ENCODE peak calls at places on chromosomes 7 and 10, in six cellular contexts. Q is right lobe of liver, E is brain microvascular endothelial cell, A is heart right ventricle, W is SK-N-MC, G is AG04450. Z is an unnamed sample.

GRCh38 chr10:91891285-91892001 is 17.8 kb downstream of the FGFBP3 start:
- DNase-seq in A (no peak), W (no peak), E (peak), G (no peak), Q (no peak), Z (no peak)

GRCh38 chr7:45580053-45580872 is 6.1 kb downstream of the ADCY1 start:
- DNase-seq in E (no peak), W (no peak), Q (no peak), A (no peak), G (no peak), Z (no peak)

GRCh38 chr7:25995893-25996529 is 156.0 kb upstream of the NFE2L3 start:
- DNase-seq in E (no peak), Q (no peak), W (no peak), A (no peak), G (no peak), Z (no peak)

GRCh38 chr7:27147211-27148030 is at the start of gene HOXA6:
- DNase-seq in A (no peak), E (no peak), Q (no peak), G (no peak), W (no peak), Z (no peak)

GRCh38 chr7:111919690-111920179 is 286.5 kb downstream of the DOCK4 start:
- DNase-seq in W (no peak), E (peak), A (no peak), G (no peak), Q (no peak), Z (no peak)

GRCh38 chr10:35422236-35422635 is 85.9 kb downstream of the CCNY start:
- DNase-seq in E (no peak), A (no peak), Q (no peak), W (no peak), G (no peak), Z (no peak)

GRCh38 chr10:89503633-89504345 is 31.6 kb downstream of the SLC16A12 start:
- DNase-seq in W (no peak), Q (no peak), E (no peak), G (no peak), A (no peak), Z (no peak)

GRCh38 chr10:101609481-101609880 is 21.4 kb downstream of the DPCD start:
- DNase-seq in E (peak), A (no peak), W (no peak), G (no peak), Q (no peak), Z (peak)

GRCh38 chr7:124462249-124462648 is 303.3 kb downstream of the GPR37 start:
- DNase-seq in Q (no peak), W (no peak), E (no peak), G (peak), A (no peak), Z (peak)

GRCh38 chr7:50068026-50068425 is 25.0 kb downstream of the ZPBP start:
- DNase-seq in A (no peak), W (no peak), Q (no peak), G (no peak), E (no peak), Z (no peak)

GRCh38 chr7:101124376-101125056 is 2.4 kb upstream of the SERPINE1 start:
- DNase-seq in E (peak), A (no peak), Q (peak), G (peak), W (no peak), Z (peak)

GRCh38 chr10:119449760-119450461 is 92.6 kb downstream of the RGS10 start:
- DNase-seq in G (no peak), Q (no peak), W (no peak), A (peak), E (peak), Z (peak)

GRCh38 chr10:61662794-61663259 is at the start of gene CABCOCO1:
- DNase-seq in E (peak), Q (peak), G (no peak), A (peak), W (no peak), Z (peak)

GRCh38 chr10:126646101-126646500 is 24.4 kb downstream of the C10orf90 start:
- DNase-seq in W (no peak), E (peak), G (no peak), A (no peak), Q (no peak), Z (no peak)

GRCh38 chr10:121241337-121241736 is 356.9 kb downstream of the FGFR2 start:
- DNase-seq in W (no peak), Q (no peak), G (no peak), E (no peak), A (no peak), Z (no peak)

GRCh38 chr7:82549616-82550285 is 106.2 kb upstream of the CACNA2D1 start:
- DNase-seq in W (no peak), G (no peak), Q (no peak), A (no peak), E (no peak), Z (no peak)

GRCh38 chr10:5094265-5095205 is at the start of gene AKR1C3:
- DNase-seq in Q (peak), E (peak), A (no peak), G (peak), W (no peak), Z (no peak)

GRCh38 chr10:114943000-114943399 is 5.0 kb downstream of the TRUB1 start:
- DNase-seq in A (no peak), G (no peak), W (no peak), E (no peak), Q (no peak), Z (no peak)

GRCh38 chr10:52191049-52191448 is 123.0 kb upstream of the DKK1 start:
- DNase-seq in G (no peak), Q (no peak), W (no peak), A (no peak), E (no peak), Z (no peak)

GRCh38 chr7:148211641-148212040 is 378.9 kb upstream of the C7orf33 start:
- DNase-seq in A (no peak), E (no peak), W (no peak), G (no peak), Q (no peak), Z (no peak)

GRCh38 chr7:155594163-155594732 is 47.9 kb upstream of the CNPY1 start:
- DNase-seq in G (no peak), Q (peak), A (no peak), W (no peak), E (no peak), Z (no peak)
- H3K27ac ChIP-seq in G (no peak), Q (peak), A (no peak), W (no peak), E (no peak), Z (no peak)

GRCh38 chr7:107960306-107960705 is 42.7 kb downstream of the LAMB1 start:
- DNase-seq in E (no peak), Q (no peak), W (no peak), G (no peak), A (no peak), Z (no peak)
- H3K27ac ChIP-seq in E (no peak), Q (no peak), W (no peak), G (no peak), A (no peak), Z (no peak)

GRCh38 chr10:124694467-124695195 is 49.5 kb downstream of the FAM53B start:
- DNase-seq in Q (no peak), G (no peak), A (peak), E (no peak), W (no peak), Z (no peak)
- H3K27ac ChIP-seq in Q (no peak), G (no peak), A (peak), E (no peak), W (no peak), Z (no peak)

GRCh38 chr10:70367195-70367796 is 15.1 kb downstream of the LRRC20 start:
- DNase-seq in Q (no peak), G (peak), A (no peak), W (no peak), E (peak), Z (peak)

GRCh38 chr10:70370766-70371165 is 11.7 kb downstream of the LRRC20 start:
- DNase-seq in Q (no peak), A (no peak), W (no peak), G (no peak), E (no peak), Z (no peak)

GRCh38 chr10:70371846-70372245 is 10.6 kb downstream of the LRRC20 start:
- DNase-seq in A (no peak), E (no peak), W (no peak), Q (no peak), G (no peak), Z (no peak)

GRCh38 chr10:70369498-70370018 is 12.9 kb downstream of the LRRC20 start:
- DNase-seq in E (no peak), W (no peak), G (no peak), Q (no peak), A (no peak), Z (no peak)

GRCh38 chr10:70368774-70369482 is 13.5 kb downstream of the LRRC20 start:
- DNase-seq in W (no peak), G (no peak), Q (peak), E (no peak), A (no peak), Z (no peak)
- H3K27ac ChIP-seq in W (no peak), G (no peak), Q (peak), E (no peak), A (no peak), Z (no peak)

GRCh38 chr7:14381936-14382335 is 392.5 kb upstream of the ETV1 start:
- DNase-seq in W (no peak), Q (no peak), G (no peak), A (no peak), E (no peak), Z (no peak)

GRCh38 chr7:14380881-14381280 is 391.4 kb upstream of the ETV1 start:
- DNase-seq in E (no peak), G (no peak), W (no peak), Q (no peak), A (no peak), Z (no peak)

GRCh38 chr7:14389052-14389988 is 399.9 kb upstream of the ETV1 start:
- DNase-seq in G (no peak), E (no peak), Q (no peak), A (no peak), W (no peak), Z (no peak)

GRCh38 chr7:14381306-14381705 is 391.8 kb upstream of the ETV1 start:
- DNase-seq in A (no peak), G (no peak), W (no peak), Q (no peak), E (no peak), Z (no peak)

GRCh38 chr7:14385074-14385473 is 395.6 kb upstream of the ETV1 start:
- DNase-seq in Q (no peak), G (no peak), A (no peak), E (no peak), W (no peak), Z (no peak)
- H3K27ac ChIP-seq in Q (no peak), G (no peak), A (no peak), E (no peak), W (no peak), Z (no peak)

GRCh38 chr10:95561200-95562177 is at the start of gene SORBS1:
- DNase-seq in Q (peak), W (no peak), A (peak), E (peak), G (peak), Z (peak)

GRCh38 chr10:95558593-95559320 is 2.4 kb downstream of the SORBS1 start:
- DNase-seq in Q (no peak), E (no peak), A (no peak), W (no peak), G (no peak), Z (no peak)

GRCh38 chr10:95559466-95559865 is 1.7 kb downstream of the SORBS1 start:
- DNase-seq in G (no peak), E (no peak), A (no peak), Q (no peak), W (no peak), Z (no peak)

GRCh38 chr10:95562326-95562725 is 1.2 kb upstream of the SORBS1 start:
- DNase-seq in W (no peak), A (no peak), Q (no peak), G (no peak), E (no peak), Z (no peak)

DNA sequence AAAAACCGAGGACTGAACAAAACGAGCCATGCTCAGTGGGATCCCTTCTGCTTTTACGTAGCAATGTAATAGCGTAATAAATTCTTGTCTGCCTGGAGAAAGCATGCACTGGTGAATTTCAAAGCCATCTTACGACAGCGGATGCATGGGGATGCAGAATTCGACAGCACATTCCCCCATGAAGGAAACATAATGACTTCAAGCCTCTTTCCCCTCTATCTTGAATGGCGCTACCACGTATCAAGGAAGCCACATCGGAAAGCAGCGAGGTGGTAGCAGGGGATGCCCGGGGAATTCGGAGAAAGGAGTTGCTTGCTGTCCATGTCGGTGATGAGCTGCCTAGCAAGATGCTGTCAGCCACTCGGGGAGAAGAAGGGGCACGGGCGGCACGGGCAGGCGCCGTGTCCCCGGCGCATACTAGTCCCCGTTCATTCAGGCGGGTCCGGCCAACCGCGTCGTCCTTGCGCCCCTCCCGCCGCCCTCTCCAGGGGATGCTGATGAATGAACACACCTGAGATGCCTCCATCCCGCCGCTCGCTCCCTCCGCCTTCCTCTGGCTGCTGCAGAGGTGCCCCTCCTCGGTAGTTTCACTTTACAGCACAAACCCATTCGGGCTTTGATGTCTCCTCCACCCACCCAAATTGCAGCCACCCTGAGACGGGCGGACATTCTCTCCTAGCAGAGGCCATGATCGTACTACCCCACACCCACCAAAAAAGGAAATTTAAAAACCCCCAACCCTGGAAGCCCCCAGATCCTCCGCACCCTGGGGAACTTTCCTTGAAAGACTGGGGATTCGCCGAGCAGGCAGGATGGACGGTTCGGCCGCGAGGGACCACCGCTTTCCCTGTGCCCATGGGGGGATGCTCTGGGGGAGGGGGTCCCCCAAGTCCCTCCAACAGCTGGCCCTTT is 627 bp downstream of the SORBS1 start:
- DNase-seq in E (peak), Q (peak), W (no peak), G (no peak), A (peak), Z (peak)
- H3K27ac ChIP-seq in E (no peak), Q (peak), W (no peak), G (no peak), A (peak), Z (no peak)

GRCh38 chr7:116543664-116544063 is 18.8 kb downstream of the CAV1 start:
- DNase-seq in Q (no peak), G (no peak), A (no peak), E (no peak), W (no peak), Z (peak)
- H3K27ac ChIP-seq in Q (no peak), G (no peak), A (no peak), E (peak), W (peak), Z (peak)

GRCh38 chr10:29723704-29724103 is 88.9 kb upstream of the SVIL start:
- DNase-seq in A (no peak), G (no peak), E (no peak), W (no peak), Q (no peak), Z (no peak)
- H3K27ac ChIP-seq in A (no peak), G (no peak), E (no peak), W (no peak), Q (no peak), Z (no peak)

GRCh38 chr7:98133621-98134266 is 27.1 kb downstream of the LMTK2 start:
- DNase-seq in Q (no peak), A (no peak), E (no peak), G (no peak), W (no peak), Z (peak)
- H3K27ac ChIP-seq in Q (peak), A (no peak), E (no peak), G (no peak), W (no peak), Z (no peak)